ENCODE peak calls at places on chromosome 9, in nine cellular contexts. M, X, S, T, N, E, W, L and C are unnamed samples.
A peak's percentile ranks its signal among the peaks of the same experiment; 100 is the strongest.

GRCh38 chr9:120854596-120855327 is 12.0 kb upstream of the PSMD5 start:
- DNase-seq in T (no peak), W (no peak), E (no peak), X (no peak), N (no peak), L (no peak), S (no peak), M (no peak), C (no peak)

GRCh38 chr9:128412120-128412790 is 8.4 kb upstream of the CERCAM start:
- DNase-seq in M (peak; percentile 46), X (peak; percentile 100), W (no peak), N (peak; percentile 49), E (peak; percentile 52), T (peak; percentile 43), S (no peak), L (peak; percentile 36), C (no peak)

GRCh38 chr9:83312543-83312942 is 225.7 kb downstream of the FRMD3 start:
- DNase-seq in S (no peak), X (no peak), M (no peak), W (no peak), T (no peak), N (no peak), L (no peak), E (no peak), C (no peak)

GRCh38 chr9:116372081-116372673 is 218.6 kb downstream of the PAPPA start:
- DNase-seq in S (no peak), W (no peak), T (no peak), L (no peak), M (no peak), N (no peak), X (no peak), E (no peak), C (no peak)

GRCh38 chr9:38347946-38348345 is 44.6 kb upstream of the ALDH1B1 start:
- DNase-seq in M (no peak), N (no peak), E (no peak), W (no peak), L (no peak), S (no peak), X (no peak), T (no peak), C (no peak)

GRCh38 chr9:89880721-89881120 is 275.9 kb downstream of the GADD45G start:
- DNase-seq in L (no peak), M (no peak), T (no peak), S (peak; percentile 8), X (peak; percentile 17), E (no peak), N (no peak), W (no peak), C (no peak)

GRCh38 chr9:83208065-83208850 is 145.3 kb upstream of the RASEF start:
- DNase-seq in N (no peak), T (no peak), M (no peak), L (no peak), S (no peak), E (no peak), X (no peak), W (no peak), C (no peak)

GRCh38 chr9:93290495-93291434 is 106.8 kb downstream of the WNK2 start:
- DNase-seq in L (no peak), S (no peak), M (no peak), X (peak; percentile 49), E (no peak), W (no peak), N (no peak), T (no peak), C (no peak)

GRCh38 chr9:113462781-113463286 is 693 bp upstream of the RGS3 start:
- DNase-seq in E (no peak), L (no peak), W (no peak), N (no peak), S (no peak), M (no peak), T (no peak), X (no peak), C (no peak)

GRCh38 chr9:112135706-112136105 is 39.4 kb downstream of the SUSD1 start:
- DNase-seq in L (no peak), E (no peak), N (no peak), X (no peak), W (no peak), T (no peak), S (no peak), M (no peak), C (no peak)

GRCh38 chr9:108257387-108257786 is 598.4 kb downstream of the ACTL7B start:
- DNase-seq in L (no peak), E (no peak), X (no peak), N (peak; percentile 51), T (no peak), M (no peak), W (no peak), S (no peak), C (no peak)

GRCh38 chr9:14993061-14993800 is 83.0 kb upstream of the FREM1 start:
- DNase-seq in E (peak; percentile 53), S (peak; percentile 82), X (peak; percentile 88), T (peak; percentile 85), M (peak; percentile 60), L (peak; percentile 85), N (peak; percentile 99), W (peak; percentile 14), C (no peak)
- H3K4me3 ChIP-seq in E (peak overlapping the region; percentile 52), S (peak overlapping the region; percentile 34), X (peak overlapping the region; percentile 85), T (peak overlapping the region; percentile 71), M (peak overlapping the region; percentile 53), L (peak overlapping the region; percentile 83), N (peak overlapping the region; percentile 88), W (peak overlapping the region; percentile 68), C (peak overlapping the region; percentile 60)

GRCh38 chr9:137647096-137647709 is 28.4 kb downstream of the EHMT1 start:
- DNase-seq in M (no peak), T (no peak), N (no peak), W (no peak), L (no peak), E (no peak), S (no peak), X (no peak), C (no peak)
- H3K4me3 ChIP-seq in M (no peak overlapping the region), T (no peak overlapping the region), N (no peak overlapping the region), W (no peak overlapping the region), L (no peak overlapping the region), E (no peak overlapping the region), S (no peak overlapping the region), X (no peak overlapping the region), C (no peak overlapping the region)

GRCh38 chr9:71941998-71942567 is 30.6 kb downstream of the C9orf85 start:
- DNase-seq in L (no peak), T (no peak), X (no peak), N (no peak), S (no peak), W (no peak), M (no peak), E (no peak), C (no peak)

GRCh38 chr9:71941060-71941568 is 29.7 kb downstream of the C9orf85 start:
- DNase-seq in E (no peak), M (no peak), L (no peak), W (no peak), T (peak; percentile 22), X (no peak), N (peak; percentile 65), S (no peak), C (no peak)

DNA sequence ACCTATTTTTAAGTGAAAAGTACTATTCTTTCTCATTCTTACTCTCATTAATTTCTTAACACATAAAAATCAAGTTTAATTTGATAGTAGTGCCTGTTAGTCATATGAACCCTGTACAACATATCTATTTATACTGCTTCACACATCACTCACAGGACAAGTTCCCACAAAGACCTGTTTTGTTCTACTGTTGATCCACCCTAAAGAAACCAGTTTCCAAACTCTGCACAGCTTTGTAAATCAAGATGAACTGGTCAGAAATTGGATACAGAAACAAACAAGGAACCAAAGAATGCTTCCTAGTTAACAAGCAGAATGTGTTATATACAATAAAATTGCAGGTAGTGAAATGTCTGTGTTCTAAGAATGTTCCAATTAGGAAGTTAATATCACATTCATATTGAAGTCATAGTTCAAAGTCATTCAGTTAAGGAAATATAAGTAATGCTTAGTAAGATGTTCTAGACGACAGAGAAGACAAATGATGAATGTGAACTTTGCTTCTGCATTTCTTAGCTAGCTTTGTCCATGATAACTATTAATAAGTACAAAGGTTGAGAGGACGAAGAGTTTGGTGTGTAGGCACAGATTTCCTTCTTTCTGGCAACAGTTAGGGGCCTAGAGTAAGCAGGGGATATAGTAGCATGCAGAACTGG is 33.4 kb downstream of the C9orf85 start:
- DNase-seq in X (no peak), T (no peak), N (no peak), L (no peak), W (no peak), S (no peak), M (no peak), E (no peak), C (no peak)
- H3K4me3 ChIP-seq in X (no peak overlapping the region), T (no peak overlapping the region), N (no peak overlapping the region), L (peak overlapping the region; percentile 1), W (no peak overlapping the region), S (no peak overlapping the region), M (no peak overlapping the region), E (no peak overlapping the region), C (peak overlapping the region; percentile 26)

GRCh38 chr9:33123632-33124031 is 43.5 kb downstream of the B4GALT1 start:
- DNase-seq in E (no peak), L (no peak), X (no peak), T (no peak), N (no peak), M (no peak), W (no peak), S (no peak), C (no peak)

GRCh38 chr9:33125871-33126822 is 41.0 kb downstream of the B4GALT1 start:
- DNase-seq in L (no peak), T (peak; percentile 71), S (no peak), M (no peak), X (no peak), W (no peak), E (peak; percentile 36), N (peak; percentile 65), C (no peak)

GRCh38 chr9:33124716-33125378 is 42.3 kb downstream of the B4GALT1 start:
- DNase-seq in S (no peak), L (no peak), W (no peak), T (no peak), N (no peak), M (no peak), X (no peak), E (no peak), C (no peak)

GRCh38 chr9:33124046-33124445 is 43.1 kb downstream of the B4GALT1 start:
- DNase-seq in M (no peak), S (no peak), N (no peak), L (no peak), T (no peak), X (no peak), E (no peak), W (no peak), C (no peak)

DNA sequence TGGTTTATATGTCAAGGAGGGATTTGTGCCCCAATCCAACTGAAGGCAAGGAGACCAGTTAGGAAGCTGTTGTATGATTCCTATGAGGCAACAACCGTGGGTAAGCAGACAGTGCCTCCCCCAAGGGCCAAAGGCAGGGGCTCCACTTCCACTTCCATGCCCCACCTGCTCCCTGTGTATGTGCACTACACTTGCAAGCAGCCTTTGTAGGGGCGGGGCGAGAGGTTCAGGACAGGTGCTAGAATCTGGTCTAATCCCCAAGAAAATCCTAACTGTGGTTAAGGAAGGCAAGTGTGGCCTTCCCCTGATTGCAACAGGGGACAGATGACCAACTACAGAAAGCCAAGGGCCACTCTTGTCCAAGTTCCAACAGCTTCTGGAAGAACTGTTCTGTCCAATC is 41.7 kb downstream of the B4GALT1 start:
- DNase-seq in M (no peak), W (no peak), E (no peak), N (no peak), S (no peak), X (no peak), T (no peak), L (no peak), C (no peak)
- H3K4me3 ChIP-seq in M (no peak overlapping the region), W (no peak overlapping the region), E (no peak overlapping the region), N (no peak overlapping the region), S (no peak overlapping the region), X (no peak overlapping the region), T (no peak overlapping the region), L (no peak overlapping the region), C (no peak overlapping the region)